ENCODE peak calls at places on chromosome 2, in six cellular contexts. H is prostate gland, I is sigmoid colon, L is breast epithelium, G is K562, A is transverse colon. O is an unnamed sample. For H3K36me3, the result is how much of the 10 kb centered on the place peaks cover.

GRCh38 chr2:72887032-72887835 is at the start of gene SPR:
- DNase-seq in H (peak), L (peak), A (peak), I (peak), G (peak), O (peak)

GRCh38 chr2:109374548-109375130 is 239.1 kb downstream of the SEPTIN10 start:
- DNase-seq in L (no peak), I (peak), H (no peak), A (no peak), G (no peak), O (peak)

GRCh38 chr2:126766295-126766694 is 110.3 kb downstream of the GYPC start:
- DNase-seq in I (no peak), G (no peak), H (no peak), A (no peak), L (no peak), O (no peak)

GRCh38 chr2:22995576-22995975 is 389.4 kb upstream of the KLHL29 start:
- DNase-seq in A (no peak), G (no peak), I (no peak), H (no peak), L (no peak), O (no peak)

GRCh38 chr2:118813601-118814000 is 33.8 kb downstream of the EN1 start:
- DNase-seq in G (peak), H (no peak), L (no peak), I (no peak), A (no peak), O (no peak)

GRCh38 chr2:176854062-176854461 is 358.5 kb upstream of the HNRNPA3 start:
- DNase-seq in G (no peak), L (no peak), A (peak), H (no peak), I (no peak), O (no peak)

GRCh38 chr2:119142822-119143221 is 15.7 kb downstream of the C1QL2 start:
- DNase-seq in G (no peak), H (no peak), L (no peak), I (no peak), A (no peak), O (no peak)

GRCh38 chr2:55111570-55112228 is 61.4 kb upstream of the RTN4 start:
- DNase-seq in I (peak), A (peak), G (peak), H (no peak), L (no peak), O (peak)

GRCh38 chr2:129862668-129863067 is 116.8 kb upstream of the RAB6C start:
- DNase-seq in I (no peak), L (no peak), G (no peak), H (no peak), A (no peak), O (no peak)

GRCh38 chr2:106638043-106638442 is 150.9 kb downstream of the CD8B2 start:
- DNase-seq in I (no peak), H (no peak), L (no peak), A (no peak), G (no peak), O (no peak)

GRCh38 chr2:101597347-101597944 is 100.1 kb upstream of the MAP4K4 start:
- DNase-seq in L (no peak), H (no peak), G (no peak), A (no peak), I (no peak), O (no peak)

GRCh38 chr2:142165790-142166189 is 35.0 kb upstream of the LRP1B start:
- DNase-seq in H (no peak), A (no peak), L (no peak), G (no peak), I (no peak), O (no peak)

GRCh38 chr2:33421820-33422219 is 54.6 kb upstream of the RASGRP3 start:
- DNase-seq in H (no peak), G (no peak), L (no peak), I (no peak), A (no peak), O (no peak)

GRCh38 chr2:101063753-101064502 is 61.8 kb downstream of the RPL31 start:
- DNase-seq in G (no peak), I (no peak), H (no peak), A (no peak), L (no peak), O (no peak)

GRCh38 chr2:232979871-232980461 is 33.1 kb downstream of the NGEF start:
- DNase-seq in I (no peak), G (no peak), L (no peak), H (no peak), A (peak), O (no peak)

GRCh38 chr2:170930132-170931109 is 1.4 kb downstream of the GORASP2 start:
- DNase-seq in A (peak), L (peak), I (no peak), H (no peak), G (peak), O (no peak)

GRCh38 chr2:6368271-6368670 is 497.4 kb downstream of the CMPK2 start:
- DNase-seq in I (no peak), H (no peak), L (no peak), G (no peak), A (no peak), O (no peak)

GRCh38 chr2:173874899-173875247 is 90.3 kb downstream of the SP3 start:
- DNase-seq in L (no peak), A (no peak), G (no peak), H (no peak), I (no peak), O (no peak)

GRCh38 chr2:144099746-144100438 is 420.0 kb downstream of the ZEB2 start:
- DNase-seq in H (no peak), L (no peak), G (no peak), I (no peak), A (no peak), O (no peak)

GRCh38 chr2:237097911-237098702 is 12.4 kb downstream of the COPS8 start:
- DNase-seq in G (no peak), L (no peak), A (no peak), I (no peak), H (no peak), O (no peak)

GRCh38 chr2:64404002-64404731 is 49.8 kb upstream of the LGALSL start:
- DNase-seq in I (peak), L (peak), H (peak), G (no peak), A (peak), O (peak)

GRCh38 chr2:212831671-212832199 is 293.1 kb upstream of the ERBB4 start:
- DNase-seq in L (no peak), A (no peak), G (no peak), I (no peak), H (no peak), O (no peak)

DNA sequence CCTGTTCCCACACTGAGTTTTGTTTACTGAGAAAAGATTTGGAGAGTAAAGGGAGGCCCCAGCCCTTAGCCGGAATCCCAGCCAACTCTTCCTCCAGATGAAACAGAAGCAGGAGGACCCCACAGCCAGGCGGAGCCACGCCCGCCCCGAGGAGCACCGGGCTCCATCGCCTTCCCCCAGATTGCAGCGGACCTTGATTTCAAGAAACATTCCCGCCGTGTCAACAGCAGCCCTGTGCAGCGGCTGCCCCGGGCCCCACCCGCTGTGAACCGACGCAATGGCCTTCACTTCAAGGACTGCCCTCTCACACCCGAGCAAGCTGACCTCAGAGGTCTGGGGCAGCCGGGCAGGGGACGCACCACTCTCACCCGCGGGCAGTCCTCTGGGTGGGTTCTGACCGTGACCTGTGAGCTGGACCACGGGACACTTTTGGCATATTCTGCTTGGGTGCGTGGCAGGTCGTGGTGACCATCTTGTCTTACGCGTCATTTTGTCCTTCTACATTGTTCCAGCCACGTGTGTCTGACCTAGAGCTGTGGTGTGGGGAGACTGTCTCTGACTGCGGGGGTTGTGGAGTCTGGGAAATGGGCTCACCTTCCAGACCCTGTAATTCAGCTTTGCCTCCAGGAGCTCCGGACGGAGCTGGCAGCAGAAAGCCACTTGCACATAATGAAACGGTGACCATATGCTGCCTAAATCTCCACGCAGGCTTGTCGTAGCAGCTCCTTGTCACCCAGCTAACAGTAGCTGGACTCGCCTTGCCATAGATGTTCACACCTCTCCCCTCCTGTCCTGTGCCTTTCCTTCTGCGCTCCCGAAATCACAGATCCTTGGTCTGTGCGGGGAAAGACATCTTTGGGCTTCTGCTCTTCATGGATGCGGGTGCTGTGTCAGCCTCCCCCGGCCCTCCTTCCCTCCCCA is 32.0 kb upstream of the INHBB start:
- DNase-seq in L (no peak), A (no peak), G (no peak), H (peak), I (no peak), O (no peak)
- TF ChIP-seq POLR2AphosphoS5 in L (no peak), A (no peak), G (no peak), H (no peak), I (no peak), O (no peak)

GRCh38 chr2:24304621-24305020 is 55.7 kb downstream of the ITSN2 start:
- DNase-seq in L (no peak), I (no peak), H (no peak), G (no peak), A (no peak), O (no peak)
- H3K36me3 ChIP-seq in L (under half), I (under half), H (under half), G (under half), A (under half), O (half or more)

DNA sequence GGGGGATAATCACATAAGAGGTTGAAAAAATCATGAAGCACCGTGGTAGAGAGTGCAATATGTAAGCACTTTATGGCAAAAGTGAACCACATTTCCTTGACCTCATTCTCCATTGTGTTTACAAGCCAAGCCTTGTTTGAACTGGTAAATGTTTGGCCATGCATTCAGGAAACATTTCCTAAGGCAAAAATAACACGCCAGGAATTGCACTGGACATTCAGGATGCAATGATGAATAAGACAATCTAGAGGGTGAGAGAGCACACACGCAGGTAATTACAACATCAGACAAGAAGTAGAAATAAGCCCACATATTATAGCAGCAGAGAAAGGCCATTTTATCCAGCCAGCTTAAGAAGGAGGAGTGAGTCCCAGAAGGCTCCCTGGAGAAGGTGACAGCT is 218.0 kb upstream of the OSR1 start:
- DNase-seq in G (no peak), H (no peak), L (no peak), A (no peak), I (no peak), O (no peak)
- H3K4me3 ChIP-seq in G (no peak), H (no peak), L (no peak), A (no peak), I (no peak), O (no peak)

DNA sequence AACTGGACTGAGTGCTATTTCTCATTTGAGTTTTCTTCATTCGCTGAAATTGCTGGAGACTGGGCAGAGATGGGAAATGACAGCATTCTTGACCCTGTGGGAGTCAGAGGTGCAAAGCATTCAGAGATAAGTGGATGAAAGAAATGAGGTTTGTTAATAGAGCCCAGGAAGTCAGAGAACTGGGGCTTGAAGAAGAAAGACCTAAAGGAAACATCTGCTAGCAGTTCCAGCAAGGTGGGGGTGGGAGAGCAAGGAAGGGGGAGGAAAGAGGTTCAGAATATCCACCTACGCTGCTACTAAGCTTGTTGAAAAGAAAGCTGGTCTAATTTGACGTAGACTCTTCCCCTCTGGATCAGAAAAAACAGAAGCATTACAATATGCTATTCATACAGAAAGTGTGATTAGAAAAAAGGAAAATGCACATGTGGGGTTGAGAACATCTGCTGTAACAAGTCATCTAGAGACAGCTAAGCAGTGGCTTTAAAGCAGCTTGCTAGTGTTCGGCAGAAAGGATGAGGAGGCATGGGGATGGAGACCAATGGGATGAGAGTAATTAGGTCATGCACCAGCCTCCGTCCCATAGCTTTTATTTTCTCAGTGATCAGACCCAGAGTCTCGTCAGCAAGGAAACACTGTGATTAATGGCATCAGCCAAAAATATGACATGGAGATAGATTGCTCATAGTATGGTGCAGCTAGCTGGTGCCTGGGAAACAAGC is 29.7 kb downstream of the NAB1 start:
- DNase-seq in L (no peak), I (no peak), A (no peak), H (no peak), G (no peak), O (no peak)
- TF ChIP-seq POLR2AphosphoS5 in L (no peak), I (no peak), A (no peak), H (no peak), G (no peak), O (no peak)

GRCh38 chr2:235937936-235938335 is 230.2 kb downstream of the GBX2 start:
- DNase-seq in I (peak), L (no peak), G (no peak), A (no peak), H (no peak), O (no peak)
- H3K36me3 ChIP-seq in I (under half), L (under half), G (under half), A (under half), H (under half), O (under half)

GRCh38 chr2:104734937-104735586 is 118.9 kb upstream of the POU3F3 start:
- DNase-seq in L (no peak), I (no peak), G (no peak), A (no peak), H (no peak), O (no peak)
- H3K4me3 ChIP-seq in L (no peak), I (no peak), G (no peak), A (no peak), H (no peak), O (no peak)

GRCh38 chr2:105604938-105605337 is 139.8 kb upstream of the NCK2 start:
- DNase-seq in A (no peak), I (peak), G (no peak), H (peak), L (peak), O (peak)
- TF ChIP-seq POLR2AphosphoS5 in A (no peak), I (peak), G (no peak), H (peak), L (no peak), O (peak)

GRCh38 chr2:46974174-46974573 is 58.6 kb upstream of the MCFD2 start:
- DNase-seq in A (no peak), H (no peak), I (no peak), L (no peak), G (no peak), O (no peak)
- H3K36me3 ChIP-seq in A (under half), H (under half), I (under half), L (under half), G (under half), O (under half)

GRCh38 chr2:240585681-240586197 is 795 bp upstream of the CAPN10 start:
- DNase-seq in H (no peak), A (no peak), I (peak), G (no peak), L (no peak), O (no peak)

GRCh38 chr2:240582781-240583180 is 3.8 kb upstream of the CAPN10 start:
- DNase-seq in H (no peak), A (no peak), G (no peak), I (no peak), L (no peak), O (no peak)

GRCh38 chr2:240585101-240585500 is 1.4 kb upstream of the CAPN10 start:
- DNase-seq in A (peak), I (peak), L (no peak), G (no peak), H (no peak), O (no peak)

GRCh38 chr2:240583774-240584173 is 2.8 kb upstream of the CAPN10 start:
- DNase-seq in L (no peak), A (no peak), I (no peak), G (no peak), H (no peak), O (no peak)

GRCh38 chr2:240584486-240585031 is 2.0 kb upstream of the CAPN10 start:
- DNase-seq in L (no peak), H (no peak), A (peak), G (no peak), I (no peak), O (no peak)
- H3K4me3 ChIP-seq in L (peak), H (no peak), A (no peak), G (peak), I (no peak), O (peak)

GRCh38 chr2:76280676-76281075 is 570.0 kb upstream of the GCFC2 start:
- DNase-seq in I (no peak), H (no peak), L (no peak), A (no peak), G (no peak), O (no peak)

GRCh38 chr2:76275788-76276187 is 565.1 kb upstream of the GCFC2 start:
- DNase-seq in A (no peak), H (no peak), L (no peak), G (no peak), I (no peak), O (no peak)

GRCh38 chr2:76279142-76279541 is 568.4 kb upstream of the GCFC2 start:
- DNase-seq in H (no peak), I (no peak), L (no peak), G (no peak), A (no peak), O (no peak)

GRCh38 chr2:76283355-76283754 is 572.6 kb upstream of the GCFC2 start:
- DNase-seq in I (no peak), H (no peak), G (no peak), L (no peak), A (no peak), O (no peak)

DNA sequence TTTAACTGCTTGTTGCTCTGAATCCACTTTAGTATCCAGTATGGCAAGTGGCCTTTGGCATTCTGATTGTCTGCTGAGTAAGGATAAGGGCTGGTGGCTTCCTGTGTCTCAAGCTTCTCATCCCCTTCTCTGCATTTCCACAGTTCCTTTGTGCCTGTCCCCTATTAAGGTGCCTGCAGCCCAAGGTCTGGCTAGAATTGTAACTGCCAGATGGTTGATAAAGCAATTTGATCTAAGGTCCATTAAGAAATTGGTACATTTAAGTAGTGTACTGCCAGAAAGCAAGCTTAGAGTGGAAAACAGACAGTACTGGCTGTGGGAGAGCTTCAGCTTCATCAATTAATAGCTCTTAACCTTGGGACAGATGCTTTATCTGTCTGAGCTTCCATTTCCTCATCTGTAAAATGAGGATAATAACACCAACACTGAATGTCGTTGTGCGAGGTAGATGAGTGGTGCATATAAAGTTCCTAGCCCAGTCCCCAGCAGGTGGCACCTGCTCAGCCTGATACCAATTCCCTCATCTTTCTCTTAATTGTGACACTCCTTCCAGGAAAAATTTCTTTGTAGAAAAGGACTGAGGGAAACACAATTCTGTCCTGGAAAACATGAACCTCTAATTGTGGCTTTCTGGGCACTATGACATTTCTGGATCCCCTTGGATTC is 570.6 kb upstream of the GCFC2 start:
- DNase-seq in A (no peak), L (no peak), G (no peak), H (no peak), I (no peak), O (no peak)
- TF ChIP-seq POLR2AphosphoS5 in A (no peak), L (no peak), G (no peak), H (no peak), I (no peak), O (no peak)